ENCODE peak calls at places on chromosomes 3 and 15, in ten cellular contexts. X, F, R, G, S, J, N, Q, H and W are unnamed samples.

GRCh38 chr3:46300461-46300789 is 53.5 kb upstream of the CCR2 start:
- DNase-seq in X (no peak), H (no peak), S (no peak), J (no peak), G (no peak), Q (no peak), R (no peak), N (no peak), F (no peak), W (no peak)

GRCh38 chr3:134260984-134261383 is 10.3 kb upstream of the RYK start:
- DNase-seq in N (no peak), X (no peak), H (peak), S (no peak), J (no peak), R (no peak), Q (no peak), G (no peak), F (no peak), W (no peak)

GRCh38 chr15:67042490-67043181 is 22.8 kb upstream of the SMAD3 start:
- DNase-seq in Q (no peak), J (no peak), G (no peak), X (no peak), F (no peak), N (no peak), H (no peak), R (no peak), S (no peak), W (no peak)

GRCh38 chr15:67406257-67406861 is 114.6 kb upstream of the C15orf61 start:
- DNase-seq in S (no peak), X (no peak), Q (no peak), J (no peak), N (no peak), H (no peak), F (no peak), G (no peak), R (no peak), W (no peak)

GRCh38 chr3:144771401-144771870 is 799.8 kb downstream of the DIPK2A start:
- DNase-seq in Q (no peak), S (no peak), R (no peak), N (no peak), H (no peak), X (no peak), G (no peak), J (no peak), F (no peak), W (no peak)

GRCh38 chr15:67413770-67414429 is 107.0 kb upstream of the C15orf61 start:
- DNase-seq in G (no peak), F (no peak), S (peak), R (no peak), J (no peak), Q (no peak), N (no peak), X (no peak), H (no peak), W (no peak)

GRCh38 chr3:137163241-137163916 is 205.6 kb downstream of the IL20RB start:
- DNase-seq in Q (no peak), J (no peak), N (no peak), H (no peak), S (no peak), G (peak), R (no peak), X (no peak), F (no peak), W (no peak)

GRCh38 chr3:14480207-14481017 is 59.7 kb downstream of the GRIP2 start:
- DNase-seq in S (peak), R (no peak), F (no peak), N (no peak), G (no peak), X (no peak), J (peak), Q (no peak), H (no peak), W (no peak)

GRCh38 chr3:48018841-48019240 is 2.6 kb upstream of the MAP4 start:
- DNase-seq in S (peak), R (no peak), N (no peak), Q (no peak), G (no peak), F (no peak), X (no peak), H (no peak), J (no peak), W (no peak)

GRCh38 chr3:34078418-34078817 is 280.0 kb downstream of the PDCD6IP start:
- DNase-seq in F (no peak), J (no peak), H (no peak), X (no peak), N (no peak), Q (no peak), R (no peak), S (no peak), G (no peak), W (no peak)

GRCh38 chr3:161508852-161509477 is 12.4 kb downstream of the OTOL1 start:
- DNase-seq in S (no peak), H (no peak), X (no peak), J (no peak), N (no peak), G (no peak), R (no peak), Q (no peak), F (no peak), W (no peak)

GRCh38 chr3:182259579-182259978 is 533.7 kb upstream of the ATP11B start:
- DNase-seq in G (peak), F (no peak), Q (no peak), H (no peak), J (peak), R (no peak), N (no peak), S (no peak), X (no peak), W (no peak)